ENCODE peak calls at places on chromosomes 1 and 21, in four cellular contexts. O, L, W and A are unnamed samples.

GRCh38 chr21:34615487-34615814 is 538 bp upstream of the RCAN1 start:
- DNase-seq in O (no peak), W (no peak), L (no peak), A (no peak)

GRCh38 chr1:199979071-199979470 is 48.4 kb upstream of the NR5A2 start:
- DNase-seq in W (no peak), O (no peak), L (no peak), A (no peak)

GRCh38 chr1:202888204-202888506 is 794 bp downstream of the RABIF start:
- DNase-seq in L (no peak), W (no peak), O (no peak), A (no peak)

GRCh38 chr1:10738125-10738746 is 58.2 kb downstream of the CASZ1 start:
- DNase-seq in O (no peak), W (no peak), L (peak), A (no peak)

GRCh38 chr21:38115870-38116269 is 140.9 kb upstream of the KCNJ15 start:
- DNase-seq in L (no peak), O (no peak), W (no peak), A (no peak)

GRCh38 chr1:109089242-109090015 is 1.1 kb upstream of the TMEM167B start:
- DNase-seq in W (peak), O (no peak), L (peak), A (no peak)

GRCh38 chr1:203673550-203674411 is 47.1 kb downstream of the ATP2B4 start:
- DNase-seq in O (peak), L (no peak), W (peak), A (peak)

GRCh38 chr1:27574871-27575831 is 28.8 kb downstream of the AHDC1 start:
- DNase-seq in W (peak), O (no peak), L (no peak), A (no peak)

GRCh38 chr1:89598450-89599331 is 34.2 kb upstream of the LRRC8C start:
- DNase-seq in W (peak), L (peak), O (no peak), A (no peak)

GRCh38 chr1:36448530-36449051 is 1.7 kb downstream of the OSCP1 start:
- DNase-seq in W (no peak), O (no peak), L (no peak), A (no peak)

GRCh38 chr1:180530501-180530900 is 28.1 kb upstream of the ACBD6 start:
- DNase-seq in O (no peak), W (no peak), L (no peak), A (no peak)

GRCh38 chr1:5508669-5509330 is 483.4 kb downstream of the NPHP4 start:
- DNase-seq in O (no peak), L (no peak), W (no peak), A (no peak)

GRCh38 chr1:27478098-27478497 is 11.9 kb downstream of the WASF2 start:
- DNase-seq in O (no peak), L (no peak), W (no peak), A (no peak)

GRCh38 chr1:43510621-43511020 is 20.1 kb upstream of the PTPRF start:
- DNase-seq in W (no peak), O (no peak), L (no peak), A (no peak)

GRCh38 chr1:200921571-200922110 is 26.9 kb downstream of the INAVA start:
- DNase-seq in O (no peak), L (no peak), W (no peak), A (no peak)

GRCh38 chr1:217332426-217333065 is 298.3 kb downstream of the GPATCH2 start:
- DNase-seq in O (no peak), W (no peak), L (peak), A (no peak)

GRCh38 chr1:228318823-228319241 is 87.8 kb downstream of the TRIM11 start:
- DNase-seq in L (no peak), O (no peak), W (no peak), A (no peak)